ENCODE peak calls at places on chromosome 14, in four cellular contexts. L is M059J, G is IMR-90, N is KBM-7. P is an unnamed sample.

GRCh38 chr14:68407838-68408237 is 385.0 kb downstream of the ZFP36L1 start:
- DNase-seq in N (no peak), G (no peak), L (no peak), P (no peak)

GRCh38 chr14:30362369-30363218 is 196.4 kb upstream of the G2E3 start:
- DNase-seq in N (no peak), L (no peak), G (no peak), P (no peak)

GRCh38 chr14:50228313-50228712 is 3.1 kb downstream of the SOS2 start:
- DNase-seq in G (no peak), L (no peak), N (no peak), P (no peak)

GRCh38 chr14:72736348-72736747 is 157.6 kb downstream of the DPF3 start:
- DNase-seq in G (peak), L (peak), N (no peak), P (no peak)

GRCh38 chr14:51674294-51675002 is 22.7 kb downstream of the FRMD6 start:
- DNase-seq in G (peak), L (peak), N (no peak), P (no peak)

GRCh38 chr14:69606258-69606657 is 5.1 kb upstream of the SUSD6 start:
- DNase-seq in G (no peak), N (no peak), L (no peak), P (peak)

GRCh38 chr14:79510659-79511058 is 700.6 kb downstream of the DIO2 start:
- DNase-seq in G (peak), N (no peak), L (peak), P (peak)

GRCh38 chr14:75188520-75189267 is 12.3 kb upstream of the TMED10 start:
- DNase-seq in L (no peak), G (no peak), N (peak), P (no peak)

GRCh38 chr14:59321184-59321952 is 132.9 kb downstream of the DAAM1 start:
- DNase-seq in N (peak), L (peak), G (peak), P (no peak)

GRCh38 chr14:31411218-31411727 is 9.1 kb downstream of the HEATR5A start:
- DNase-seq in N (no peak), G (peak), L (peak), P (peak)

GRCh38 chr14:56581041-56581727 is 1.6 kb downstream of the TMEM260 start:
- DNase-seq in G (no peak), L (no peak), N (peak), P (peak)

GRCh38 chr14:20934148-20934762 is 21.0 kb upstream of the RNASE2 start:
- DNase-seq in G (no peak), L (no peak), N (no peak), P (peak)

GRCh38 chr14:50954811-50955372 is 10.6 kb upstream of the PYGL start:
- DNase-seq in N (peak), G (peak), L (peak), P (peak)

GRCh38 chr14:104827173-104828055 is 26.5 kb downstream of the ZBTB42 start:
- DNase-seq in L (no peak), G (peak), N (peak), P (peak)

GRCh38 chr14:90510208-90510607 is 113.4 kb downstream of the CALM1 start:
- DNase-seq in N (no peak), L (no peak), G (no peak), P (peak)

GRCh38 chr14:60093606-60094005 is 1.9 kb downstream of the PCNX4 start:
- DNase-seq in L (peak), N (peak), G (peak), P (no peak)

GRCh38 chr14:88386395-88386794 is 938 bp downstream of the SPATA7 start:
- DNase-seq in G (no peak), N (no peak), L (no peak), P (no peak)

P was measured in NCI-H69.